ENCODE peak calls at places on chromosomes 3 and 15, in nine cellular contexts. K is endothelial cell; O is activated CD4-positive, CD25-positive, alpha-beta regulatory T cell treated with anti-CD3 and anti-CD28 coated beads, Interleukin-2, amount 50 U/mL, for 72 hours; G is tibial nerve; W is GM10248; M is RWPE1; D is activated naive CD4-positive, alpha-beta T cell treated with Interleukin-2 at 50 U/mL for 16 hours; U is HT1080; S is HFFc6. Y is an unnamed sample.

GRCh38 chr3:98796334-98796733 is 33.2 kb downstream of the ST3GAL6 start:
- DNase-seq in D (no peak), K (no peak), M (no peak), S (no peak), O (no peak), U (no peak), W (no peak), G (no peak), Y (no peak)

GRCh38 chr3:186444288-186444687 is 82.3 kb upstream of the DGKG start:
- DNase-seq in G (no peak), K (no peak), O (no peak), M (no peak), S (no peak), D (no peak), W (no peak), U (no peak), Y (no peak)

GRCh38 chr3:184676927-184677326 is 34.9 kb downstream of the MAGEF1 start:
- DNase-seq in U (no peak), G (no peak), S (no peak), K (no peak), D (no peak), O (no peak), W (no peak), M (no peak), Y (no peak)

GRCh38 chr3:183537295-183537730 is 18.2 kb downstream of the KLHL6 start:
- DNase-seq in M (no peak), U (peak; percentile 72), O (no peak), S (peak; percentile 83), D (no peak), W (no peak), K (no peak), G (no peak), Y (no peak)

GRCh38 chr3:121871434-121871833 is 22.8 kb upstream of the SLC15A2 start:
- DNase-seq in D (no peak), G (no peak), S (no peak), O (no peak), U (no peak), M (no peak), K (no peak), W (no peak), Y (no peak)

GRCh38 chr3:15601399-15602145 is at the start of the genes BTD and HACL1:
- DNase-seq in M (peak; percentile 91), U (peak; percentile 100), O (peak; percentile 99), D (peak; percentile 99), K (peak; percentile 96), W (peak; percentile 93), G (peak; percentile 89), S (peak; percentile 99), Y (peak; percentile 98)

GRCh38 chr3:55206000-55206399 is 278.1 kb upstream of the LRTM1 start:
- DNase-seq in K (no peak), G (no peak), U (no peak), W (no peak), M (no peak), S (no peak), D (no peak), O (no peak), Y (no peak)

GRCh38 chr3:13042932-13043275 is 30.3 kb downstream of the IQSEC1 start:
- DNase-seq in M (no peak), O (no peak), S (no peak), G (no peak), D (no peak), W (no peak), K (no peak), U (no peak), Y (no peak)

GRCh38 chr15:75844629-75845390 is 1.6 kb downstream of the UBE2Q2 start:
- DNase-seq in K (no peak), M (no peak), O (no peak), W (no peak), G (no peak), D (peak; percentile 7), U (no peak), S (no peak), Y (no peak)

GRCh38 chr3:25854635-25855034 is 64.7 kb downstream of the OXSM start:
- DNase-seq in K (no peak), G (no peak), M (no peak), U (peak; percentile 80), O (no peak), S (peak; percentile 66), D (no peak), W (no peak), Y (no peak)

GRCh38 chr15:57690341-57690966 is 16.1 kb upstream of the POLR2M start:
- DNase-seq in K (no peak), G (no peak), W (no peak), M (no peak), O (no peak), D (no peak), S (no peak), U (no peak), Y (no peak)

GRCh38 chr3:52892625-52893311 is 4.6 kb downstream of the STIMATE start:
- DNase-seq in U (no peak), O (peak; percentile 39), W (peak; percentile 62), K (no peak), D (peak; percentile 38), G (no peak), S (peak; percentile 25), M (no peak), Y (no peak)

GRCh38 chr3:160755776-160756304 is at the start of gene PPM1L:
- DNase-seq in O (peak; percentile 55), D (peak; percentile 63), G (peak; percentile 18), K (peak; percentile 61), U (no peak), M (peak; percentile 26), S (peak; percentile 1), W (peak; percentile 54), Y (peak; percentile 84)

GRCh38 chr15:49044761-49045571 is 1.3 kb downstream of the SECISBP2L start:
- DNase-seq in K (no peak), G (no peak), O (no peak), U (no peak), W (no peak), M (peak; percentile 13), D (no peak), S (no peak), Y (no peak)

GRCh38 chr3:94303897-94304296 is 241.0 kb downstream of the NSUN3 start:
- DNase-seq in S (no peak), G (no peak), U (no peak), K (no peak), O (no peak), M (no peak), W (no peak), D (no peak), Y (no peak)

GRCh38 chr3:195914648-195915473 is 6.5 kb upstream of the TNK2 start:
- DNase-seq in D (peak; percentile 95), K (peak; percentile 95), M (peak; percentile 98), W (peak; percentile 94), O (peak; percentile 94), U (peak; percentile 99), S (peak; percentile 97), G (peak; percentile 80), Y (peak; percentile 96)

GRCh38 chr3:41681479-41681878 is 280.4 kb downstream of the ULK4 start:
- DNase-seq in S (peak; percentile 95), G (no peak), M (peak; percentile 3), W (no peak), K (no peak), U (peak; percentile 91), D (no peak), O (no peak), Y (no peak)

GRCh38 chr15:36887214-36888017 is 212.9 kb downstream of the MEIS2 start:
- DNase-seq in W (no peak), D (no peak), K (no peak), G (no peak), U (no peak), M (no peak), O (no peak), S (no peak), Y (no peak)